ENCODE peak calls at places on chromosomes 4 and X, in five cellular contexts. One of them, this sample, is unnamed. For H3K4me1, the result is how much of the 10 kb centered on the place peaks cover.

GRCh38 chr4:138461065-138461464 is 218.9 kb upstream of the SLC7A11 start:
- DNase-seq in GM23248: no peak
- DNase-seq in endothelial cell of umbilical vein: no peak
- DNase-seq in SK-N-SH: no peak
- DNase-seq in hepatocyte: peak
- DNase-seq in this sample: no peak

GRCh38 chr4:75555294-75556164 is at the start of gene ODAPH:
- DNase-seq in SK-N-SH: no peak
- DNase-seq in endothelial cell of umbilical vein: no peak
- DNase-seq in GM23248: peak
- DNase-seq in hepatocyte: peak
- DNase-seq in this sample: peak

GRCh38 chr4:154036856-154037255 is 248.0 kb upstream of the SFRP2 start:
- DNase-seq in GM23248: no peak
- DNase-seq in endothelial cell of umbilical vein: no peak
- DNase-seq in SK-N-SH: no peak
- DNase-seq in hepatocyte: no peak
- DNase-seq in this sample: no peak

GRCh38 chr4:44186096-44186849 is 262.3 kb downstream of the KCTD8 start:
- DNase-seq in hepatocyte: no peak
- DNase-seq in SK-N-SH: no peak
- DNase-seq in GM23248: no peak
- DNase-seq in endothelial cell of umbilical vein: no peak
- DNase-seq in this sample: no peak

GRCh38 chrX:20061869-20062254 is 54.8 kb downstream of the MAP7D2 start:
- DNase-seq in hepatocyte: no peak
- DNase-seq in endothelial cell of umbilical vein: no peak
- DNase-seq in GM23248: peak
- DNase-seq in SK-N-SH: no peak
- DNase-seq in this sample: no peak

GRCh38 chr4:54525602-54526001 is 132.2 kb upstream of the KIT start:
- DNase-seq in GM23248: peak
- DNase-seq in SK-N-SH: no peak
- DNase-seq in endothelial cell of umbilical vein: no peak
- DNase-seq in hepatocyte: no peak
- DNase-seq in this sample: no peak

GRCh38 chr4:185810746-185811508 is 1.1 kb downstream of the SORBS2 start:
- DNase-seq in SK-N-SH: no peak
- DNase-seq in hepatocyte: no peak
- DNase-seq in GM23248: no peak
- DNase-seq in endothelial cell of umbilical vein: no peak
- DNase-seq in this sample: no peak

GRCh38 chr4:71186566-71187398 is 152.0 kb upstream of the SLC4A4 start:
- DNase-seq in endothelial cell of umbilical vein: peak
- DNase-seq in GM23248: peak
- DNase-seq in SK-N-SH: peak
- DNase-seq in hepatocyte: peak
- DNase-seq in this sample: no peak

GRCh38 chrX:81174286-81174685 is 27.4 kb downstream of the HMGN5 start:
- DNase-seq in hepatocyte: peak
- DNase-seq in endothelial cell of umbilical vein: peak
- DNase-seq in GM23248: peak
- DNase-seq in SK-N-SH: no peak
- DNase-seq in this sample: peak

GRCh38 chrX:41265615-41266014 is 68.3 kb upstream of the DDX3X start:
- DNase-seq in hepatocyte: no peak
- DNase-seq in SK-N-SH: no peak
- DNase-seq in GM23248: peak
- DNase-seq in endothelial cell of umbilical vein: no peak
- DNase-seq in this sample: peak

GRCh38 chr4:57320217-57320616 is 210.0 kb upstream of the IGFBP7 start:
- DNase-seq in SK-N-SH: no peak
- DNase-seq in GM23248: peak
- DNase-seq in hepatocyte: no peak
- DNase-seq in endothelial cell of umbilical vein: no peak
- DNase-seq in this sample: no peak

GRCh38 chr4:122997463-122998101 is 75.2 kb upstream of the NUDT6 start:
- DNase-seq in hepatocyte: no peak
- DNase-seq in SK-N-SH: no peak
- DNase-seq in GM23248: peak
- DNase-seq in endothelial cell of umbilical vein: no peak
- DNase-seq in this sample: no peak

GRCh38 chrX:29090811-29091210 is 503.6 kb downstream of the IL1RAPL1 start:
- DNase-seq in endothelial cell of umbilical vein: peak
- DNase-seq in GM23248: no peak
- DNase-seq in SK-N-SH: no peak
- DNase-seq in hepatocyte: peak
- DNase-seq in this sample: no peak

GRCh38 chr4:67727124-67727850 is 26.3 kb upstream of the UBA6 start:
- DNase-seq in SK-N-SH: no peak
- DNase-seq in endothelial cell of umbilical vein: peak
- DNase-seq in hepatocyte: no peak
- DNase-seq in GM23248: peak
- DNase-seq in this sample: no peak

GRCh38 chr4:25702848-25703247 is 47.2 kb downstream of the SLC34A2 start:
- DNase-seq in endothelial cell of umbilical vein: no peak
- DNase-seq in hepatocyte: no peak
- DNase-seq in GM23248: peak
- DNase-seq in SK-N-SH: no peak
- DNase-seq in this sample: no peak

GRCh38 chr4:144574004-144574403 is 72.0 kb upstream of the HHIP start:
- DNase-seq in hepatocyte: no peak
- DNase-seq in endothelial cell of umbilical vein: peak
- DNase-seq in SK-N-SH: no peak
- DNase-seq in GM23248: no peak
- DNase-seq in this sample: no peak

GRCh38 chr4:105990933-105991332 is 95.7 kb downstream of the NPNT start:
- DNase-seq in GM23248: peak
- DNase-seq in SK-N-SH: peak
- DNase-seq in endothelial cell of umbilical vein: peak
- DNase-seq in hepatocyte: peak
- DNase-seq in this sample: no peak

GRCh38 chr4:162229670-162230069 is 65.9 kb upstream of the FSTL5 start:
- DNase-seq in hepatocyte: no peak
- DNase-seq in SK-N-SH: no peak
- DNase-seq in endothelial cell of umbilical vein: no peak
- DNase-seq in GM23248: no peak
- DNase-seq in this sample: no peak

GRCh38 chr4:167973513-167973912 is 118.8 kb upstream of the ANXA10 start:
- DNase-seq in SK-N-SH: no peak
- DNase-seq in endothelial cell of umbilical vein: no peak
- DNase-seq in hepatocyte: no peak
- DNase-seq in GM23248: no peak
- DNase-seq in this sample: no peak

DNA sequence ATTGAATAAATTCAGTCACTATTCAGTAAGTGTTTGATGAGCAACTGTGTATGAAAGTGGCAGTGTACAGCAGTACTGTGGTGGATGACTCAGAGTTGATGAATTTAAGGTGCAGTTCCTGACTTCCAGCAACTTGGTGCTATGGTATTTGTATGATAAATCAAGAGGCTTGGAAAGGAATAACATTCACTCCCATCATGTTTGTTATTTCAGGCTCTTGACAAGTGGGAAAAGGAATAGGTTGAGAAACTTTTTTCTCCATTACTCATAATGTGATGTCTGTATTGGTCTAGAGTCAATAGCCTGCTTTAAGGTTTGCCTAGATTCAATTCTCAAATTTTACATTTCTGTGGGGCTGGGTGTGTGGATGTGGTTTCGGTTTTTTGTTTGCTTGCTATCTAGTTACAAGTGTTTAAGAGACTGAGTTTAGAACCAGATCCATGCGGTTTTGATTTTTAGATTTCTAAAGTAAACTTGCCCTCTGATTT is 35.1 kb upstream of the CYP2U1 start:
- DNase-seq in hepatocyte: peak
- DNase-seq in GM23248: peak
- DNase-seq in endothelial cell of umbilical vein: peak
- DNase-seq in SK-N-SH: no peak
- DNase-seq in this sample: no peak
- H3K27ac ChIP-seq in hepatocyte: peak
- H3K27ac ChIP-seq in GM23248: peak
- H3K27ac ChIP-seq in endothelial cell of umbilical vein: peak
- H3K27ac ChIP-seq in SK-N-SH: peak
- H3K27ac ChIP-seq in this sample: no peak

DNA sequence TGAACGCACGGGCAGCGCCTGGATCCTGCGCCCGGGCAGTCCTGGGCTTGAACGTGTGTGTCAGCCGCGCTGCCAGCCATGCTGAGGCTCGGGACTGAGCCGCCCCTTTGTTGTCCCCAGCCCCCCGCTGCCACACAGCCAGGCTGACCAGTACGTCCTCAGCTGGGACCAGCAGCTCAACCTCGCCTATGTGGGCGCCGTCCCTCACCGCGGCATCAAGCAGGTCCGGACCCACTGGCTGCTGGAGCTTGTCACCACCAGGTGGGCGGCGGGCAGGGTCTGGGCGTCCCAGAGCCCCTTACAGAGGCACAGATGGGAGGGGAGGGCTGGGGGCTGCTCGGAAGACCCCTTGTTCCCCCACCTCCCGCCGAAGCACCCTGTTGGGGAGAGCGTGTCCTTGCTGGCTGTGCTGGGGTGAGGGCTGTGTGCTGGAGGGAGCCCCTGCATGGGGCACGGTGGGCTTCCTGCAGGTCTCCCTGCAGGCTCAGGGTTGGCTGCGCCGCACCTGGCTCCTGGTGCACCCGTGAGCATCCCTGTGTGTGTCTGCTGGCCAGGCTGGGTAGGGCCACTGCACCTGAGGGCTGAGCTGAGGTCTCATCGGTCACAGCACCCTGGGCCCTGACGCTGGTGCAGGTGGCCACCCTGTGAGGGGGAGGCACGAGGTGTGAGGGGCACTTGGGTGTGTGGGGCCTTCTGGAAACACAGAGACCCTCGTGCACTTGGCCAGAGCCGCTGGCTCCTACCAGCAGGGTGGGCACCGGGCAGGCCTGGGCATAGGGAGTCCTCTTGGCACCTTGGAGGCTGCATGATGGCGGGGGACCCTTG is 1.1 kb downstream of the IDUA start:
- DNase-seq in GM23248: no peak
- DNase-seq in endothelial cell of umbilical vein: no peak
- DNase-seq in SK-N-SH: peak
- DNase-seq in hepatocyte: no peak
- DNase-seq in this sample: no peak
- H3K4me3 ChIP-seq in GM23248: peak
- H3K4me3 ChIP-seq in endothelial cell of umbilical vein: no peak
- H3K4me3 ChIP-seq in SK-N-SH: peak
- H3K4me3 ChIP-seq in hepatocyte: peak
- H3K4me3 ChIP-seq in this sample: no peak

DNA sequence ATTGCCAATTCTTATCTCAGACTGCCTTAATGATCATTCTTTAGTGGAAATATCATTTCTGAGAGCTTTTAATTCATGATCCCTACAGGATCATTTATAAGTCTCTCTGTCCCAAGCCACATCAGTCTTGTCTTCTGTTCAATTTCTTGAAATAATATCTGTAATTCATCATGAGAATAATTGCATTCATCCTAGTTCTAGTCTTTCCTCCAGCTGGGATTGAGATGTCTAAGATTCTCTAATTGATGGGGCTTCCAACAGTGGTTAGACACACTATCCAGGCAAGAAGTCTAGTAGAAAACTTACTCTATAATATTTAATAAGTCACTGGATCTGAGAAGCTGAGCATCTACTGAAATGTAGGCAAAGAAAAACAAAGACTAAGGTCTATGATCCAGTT is 854.7 kb upstream of the ADGRL3 start:
- DNase-seq in endothelial cell of umbilical vein: no peak
- DNase-seq in GM23248: no peak
- DNase-seq in hepatocyte: no peak
- DNase-seq in SK-N-SH: no peak
- DNase-seq in this sample: no peak
- H3K4me1 ChIP-seq in endothelial cell of umbilical vein: under half
- H3K4me1 ChIP-seq in GM23248: under half
- H3K4me1 ChIP-seq in hepatocyte: under half
- H3K4me1 ChIP-seq in SK-N-SH: under half
- H3K4me1 ChIP-seq in this sample: under half

GRCh38 chr4:19999775-20000414 is 251.8 kb upstream of the SLIT2 start:
- DNase-seq in SK-N-SH: peak
- DNase-seq in endothelial cell of umbilical vein: no peak
- DNase-seq in GM23248: no peak
- DNase-seq in hepatocyte: no peak
- DNase-seq in this sample: no peak

GRCh38 chr4:19999331-19999730 is 252.4 kb upstream of the SLIT2 start:
- DNase-seq in endothelial cell of umbilical vein: no peak
- DNase-seq in GM23248: no peak
- DNase-seq in hepatocyte: no peak
- DNase-seq in SK-N-SH: no peak
- DNase-seq in this sample: no peak
- H3K27ac ChIP-seq in endothelial cell of umbilical vein: no peak
- H3K27ac ChIP-seq in GM23248: no peak
- H3K27ac ChIP-seq in hepatocyte: no peak
- H3K27ac ChIP-seq in SK-N-SH: no peak
- H3K27ac ChIP-seq in this sample: no peak

This sample was measured in CD4-positive, CD25-positive, alpha-beta regulatory T cell.